ENCODE peak calls at places on chromosomes 5 and 9, in nine cellular contexts. K is right atrium auricular region, S is hepatocyte, P is IMR-90, G is Panc1, H is body of pancreas, B is endothelial cell of umbilical vein, F is stomach, C is pancreas. Y is an unnamed sample. For H3K9me3, the result is how much of the 10 kb centered on the place peaks cover.

GRCh38 chr9:35832814-35833213 is 3.8 kb downstream of the TMEM8B start:
- DNase-seq in K (no peak), S (no peak), P (no peak), G (no peak), H (peak), B (no peak), F (peak), C (no peak), Y (no peak)

GRCh38 chr9:126703330-126704156 is 89.8 kb downstream of the LMX1B start:
- DNase-seq in K (no peak), S (peak), P (no peak), G (no peak), H (no peak), B (no peak), F (no peak), C (no peak), Y (peak)

GRCh38 chr5:34517249-34517648 is 138.9 kb upstream of the RAI14 start:
- DNase-seq in K (no peak), S (no peak), P (peak), G (no peak), H (no peak), B (peak), F (no peak), C (no peak), Y (no peak)

GRCh38 chr5:133668458-133668857 is 56.1 kb upstream of the FSTL4 start:
- DNase-seq in K (peak), S (no peak), P (no peak), G (no peak), H (no peak), B (no peak), F (no peak), C (no peak), Y (no peak)

GRCh38 chr9:18542837-18543405 is 69.0 kb downstream of the ADAMTSL1 start:
- DNase-seq in K (no peak), S (no peak), P (peak), G (no peak), H (no peak), B (no peak), F (no peak), C (no peak), Y (no peak)

GRCh38 chr5:34486160-34486765 is 169.9 kb upstream of the RAI14 start:
- DNase-seq in K (peak), S (peak), P (peak), G (peak), H (peak), B (peak), F (peak), C (peak), Y (peak)

GRCh38 chr9:4984171-4984570 is 901 bp upstream of the JAK2 start:
- DNase-seq in K (no peak), S (peak), P (no peak), G (no peak), H (no peak), B (no peak), F (no peak), C (no peak), Y (no peak)

GRCh38 chr9:79477955-79478751 is 93.6 kb upstream of the TLE4 start:
- DNase-seq in K (no peak), S (peak), P (peak), G (peak), H (peak), B (peak), F (no peak), C (peak), Y (peak)

GRCh38 chr5:57117601-57118000 is 56.3 kb upstream of the GPBP1 start:
- DNase-seq in K (no peak), S (no peak), P (no peak), G (no peak), H (no peak), B (no peak), F (no peak), C (no peak), Y (no peak)

GRCh38 chr9:92790542-92791527 is 26.2 kb upstream of the BICD2 start:
- DNase-seq in K (peak), S (peak), P (peak), G (peak), H (peak), B (peak), F (peak), C (peak), Y (peak)

GRCh38 chr5:76163111-76163628 is 80.0 kb downstream of the SV2C start:
- DNase-seq in K (no peak), S (no peak), P (no peak), G (no peak), H (no peak), B (no peak), F (no peak), C (no peak), Y (no peak)

GRCh38 chr5:172172912-172173591 is 15.0 kb downstream of the STK10 start:
- DNase-seq in K (no peak), S (no peak), P (no peak), G (no peak), H (no peak), B (no peak), F (no peak), C (no peak), Y (no peak)

GRCh38 chr9:79799691-79800345 is 228.1 kb downstream of the TLE4 start:
- DNase-seq in K (no peak), S (peak), P (no peak), G (no peak), H (no peak), B (peak), F (no peak), C (no peak), Y (no peak)

GRCh38 chr9:24296124-24296523 is 249.6 kb downstream of the IZUMO3 start:
- DNase-seq in K (no peak), S (no peak), P (no peak), G (no peak), H (no peak), B (no peak), F (no peak), C (no peak), Y (no peak)

GRCh38 chr5:148237795-148238194 is 530 bp upstream of the MARCOL start:
- DNase-seq in K (no peak), S (peak), P (no peak), G (no peak), H (no peak), B (no peak), F (no peak), C (no peak), Y (no peak)

GRCh38 chr9:130823435-130823834 is 11.6 kb upstream of the ABL1 start:
- DNase-seq in K (no peak), S (no peak), P (peak), G (no peak), H (no peak), B (no peak), F (no peak), C (no peak), Y (no peak)

GRCh38 chr5:126898223-126898622 is 121.3 kb downstream of the LMNB1 start:
- DNase-seq in K (no peak), S (no peak), P (no peak), G (no peak), H (no peak), B (no peak), F (no peak), C (no peak), Y (no peak)

GRCh38 chr5:44626846-44627245 is 181.9 kb upstream of the MRPS30 start:
- DNase-seq in K (no peak), S (no peak), P (no peak), G (no peak), H (no peak), B (no peak), F (no peak), C (no peak), Y (no peak)

GRCh38 chr9:135066291-135066690 is 21.2 kb upstream of the OLFM1 start:
- DNase-seq in K (no peak), S (no peak), P (no peak), G (no peak), H (no peak), B (no peak), F (no peak), C (no peak), Y (no peak)

GRCh38 chr9:107750741-107751521 is 261.4 kb upstream of the KLF4 start:
- DNase-seq in K (peak), S (peak), P (peak), G (peak), H (peak), B (peak), F (peak), C (peak), Y (no peak)

GRCh38 chr9:97632406-97632991 is 669 bp downstream of the TSTD2 start:
- DNase-seq in K (peak), S (peak), P (peak), G (peak), H (no peak), B (no peak), F (peak), C (peak), Y (no peak)

GRCh38 chr5:95669540-95669939 is 13.3 kb downstream of the SPATA9 start:
- DNase-seq in K (peak), S (peak), P (peak), G (no peak), H (peak), B (peak), F (peak), C (peak), Y (no peak)

GRCh38 chr9:90724112-90724511 is 77.5 kb upstream of the SYK start:
- DNase-seq in K (no peak), S (no peak), P (no peak), G (no peak), H (no peak), B (no peak), F (no peak), C (no peak), Y (no peak)

GRCh38 chr9:105232207-105232606 is 12.2 kb upstream of the SLC44A1 start:
- DNase-seq in K (no peak), S (no peak), P (no peak), G (no peak), H (no peak), B (no peak), F (no peak), C (no peak), Y (no peak)

GRCh38 chr5:82405618-82406199 is 127.6 kb upstream of the RPS23 start:
- DNase-seq in K (no peak), S (no peak), P (peak), G (no peak), H (no peak), B (no peak), F (no peak), C (no peak), Y (no peak)

GRCh38 chr5:121572061-121572460 is 279.6 kb upstream of the FTMT start:
- DNase-seq in K (no peak), S (no peak), P (no peak), G (no peak), H (no peak), B (no peak), F (no peak), C (no peak), Y (no peak)

GRCh38 chr5:14063691-14064090 is 79.5 kb upstream of the TRIO start:
- DNase-seq in K (no peak), S (no peak), P (no peak), G (no peak), H (no peak), B (no peak), F (no peak), C (no peak), Y (no peak)

GRCh38 chr9:136080716-136081112 is 14.4 kb downstream of the NACC2 start:
- DNase-seq in K (no peak), S (no peak), P (no peak), G (no peak), H (no peak), B (no peak), F (no peak), C (no peak), Y (no peak)

GRCh38 chr5:54146906-54147305 is 163.5 kb downstream of the ARL15 start:
- DNase-seq in K (no peak), S (no peak), P (no peak), G (no peak), H (no peak), B (no peak), F (no peak), C (no peak), Y (no peak)

GRCh38 chr9:125492719-125493118 is 214.3 kb downstream of the MAPKAP1 start:
- DNase-seq in K (no peak), S (no peak), P (no peak), G (no peak), H (no peak), B (no peak), F (no peak), C (no peak), Y (no peak)

GRCh38 chr9:86279839-86280238 is 2.5 kb downstream of the ISCA1 start:
- DNase-seq in K (no peak), S (peak), P (no peak), G (no peak), H (no peak), B (no peak), F (no peak), C (no peak), Y (no peak)

GRCh38 chr9:130305381-130305780 is 39.8 kb downstream of the HMCN2 start:
- DNase-seq in K (no peak), S (no peak), P (no peak), G (no peak), H (no peak), B (no peak), F (no peak), C (no peak), Y (no peak)

GRCh38 chr5:115961413-115962238 is 649 bp upstream of the LVRN start:
- DNase-seq in K (no peak), S (no peak), P (no peak), G (no peak), H (no peak), B (peak), F (no peak), C (no peak), Y (no peak)

GRCh38 chr5:5146530-5147160 is 6.5 kb downstream of the ADAMTS16 start:
- DNase-seq in K (no peak), S (no peak), P (no peak), G (no peak), H (no peak), B (no peak), F (no peak), C (no peak), Y (no peak)

DNA sequence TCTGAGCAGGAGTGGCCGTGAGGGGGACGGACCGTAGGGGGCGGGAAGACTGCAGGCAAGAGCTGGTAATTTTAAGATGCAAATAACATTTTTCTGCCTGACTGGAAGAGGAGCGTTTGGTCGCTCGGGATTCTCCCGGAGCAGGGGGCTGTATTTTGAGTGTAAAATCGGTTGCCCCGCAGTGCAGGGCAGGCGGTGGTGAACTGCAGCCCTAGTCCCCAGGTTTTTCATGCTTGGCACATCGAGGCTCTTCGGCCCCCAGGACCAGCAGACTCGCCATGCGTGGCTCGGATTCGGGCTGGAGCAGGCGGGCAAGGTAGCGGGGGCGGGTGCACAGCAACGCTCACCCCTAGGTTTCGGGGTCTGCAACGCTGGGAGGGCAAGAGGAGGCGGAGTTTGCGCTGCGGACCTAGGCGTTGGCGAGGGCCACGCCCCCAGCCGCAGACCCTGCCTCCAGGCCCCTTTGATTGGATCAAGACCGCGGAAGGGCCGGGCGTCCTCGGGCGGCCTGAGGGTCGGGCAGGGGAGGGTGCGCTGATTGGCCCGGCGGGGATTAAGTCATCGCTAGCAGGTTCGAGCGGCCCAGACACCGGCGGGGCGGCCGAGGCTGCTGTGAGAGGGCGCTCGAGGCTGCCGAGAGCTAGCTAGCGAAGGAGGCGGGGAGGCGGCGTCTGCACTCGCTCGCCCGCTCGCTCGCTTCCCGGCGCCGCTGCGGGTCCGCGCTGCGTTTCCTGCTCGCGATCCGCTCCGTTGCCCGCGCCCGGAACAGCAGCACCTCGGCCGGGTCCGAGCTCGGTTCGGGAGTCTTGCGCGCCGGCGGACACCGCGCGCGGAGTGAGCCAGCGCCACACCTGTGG is at the start of gene ARHGAP26:
- DNase-seq in K (peak), S (peak), P (peak), G (no peak), H (peak), B (peak), F (peak), C (peak), Y (peak)
- TF ChIP-seq CTCF in K (peak), S (peak), P (peak), G (peak), H (peak), B (peak), F (peak), C (no peak), Y (peak)

GRCh38 chr5:8473827-8474568 is 605.0 kb downstream of the MTRR start:
- DNase-seq in K (no peak), S (no peak), P (no peak), G (no peak), H (no peak), B (no peak), F (no peak), C (no peak), Y (no peak)
- H3K9me3 ChIP-seq in K (under half), S (under half), P (under half), G (under half), H (under half), B (under half), F (under half), C (under half), Y (under half)

GRCh38 chr5:123344819-123345426 is 78.3 kb downstream of the CEP120 start:
- DNase-seq in K (no peak), S (peak), P (peak), G (peak), H (peak), B (peak), F (no peak), C (no peak), Y (peak)
- TF ChIP-seq CTCF in K (peak), S (peak), P (peak), G (peak), H (peak), B (peak), F (peak), C (peak), Y (peak)

DNA sequence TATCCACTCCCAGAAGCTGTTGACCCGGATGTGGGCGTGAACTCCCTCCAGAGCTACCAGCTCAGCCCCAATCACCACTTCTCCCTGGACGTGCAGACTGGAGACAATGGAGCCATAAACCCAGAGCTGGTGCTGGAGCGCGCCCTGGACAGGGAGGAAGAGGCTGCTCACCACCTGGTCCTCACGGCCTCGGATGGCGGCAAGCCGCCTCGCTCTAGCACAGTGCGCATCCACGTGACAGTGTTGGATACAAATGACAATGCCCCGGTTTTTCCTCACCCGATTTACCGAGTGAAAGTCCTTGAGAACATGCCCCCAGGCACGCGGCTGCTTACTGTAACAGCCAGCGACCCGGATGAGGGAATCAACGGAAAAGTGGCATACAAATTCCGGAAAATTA is 834 bp downstream of the PCDHGA8 start:
- DNase-seq in K (no peak), S (no peak), P (no peak), G (no peak), H (no peak), B (no peak), F (no peak), C (no peak), Y (no peak)
- H3K9me3 ChIP-seq in K (under half), S (half or more), P (under half), G (under half), H (under half), B (under half), F (half or more), C (under half), Y (under half)